ENCODE peak calls at places on chromosomes 3 and 15, in four cellular contexts. One of them, this sample, is unnamed. For H3K4me1, the result is how much of the 10 kb centered on the place peaks cover.

GRCh38 chr3:55750525-55750924 is 263.4 kb upstream of the WNT5A start:
- DNase-seq in breast epithelium: peak
- DNase-seq in heart left ventricle: no peak
- DNase-seq in uterus: no peak
- DNase-seq in this sample: no peak

GRCh38 chr3:113258311-113258710 is 47.0 kb downstream of the BOC start:
- DNase-seq in uterus: no peak
- DNase-seq in breast epithelium: no peak
- DNase-seq in heart left ventricle: no peak
- DNase-seq in this sample: peak

GRCh38 chr15:44536298-44536961 is 517 bp upstream of the EIF3J start:
- DNase-seq in uterus: no peak
- DNase-seq in heart left ventricle: peak
- DNase-seq in breast epithelium: peak
- DNase-seq in this sample: peak

GRCh38 chr3:33218072-33218445 is 551 bp downstream of the SUSD5 start:
- DNase-seq in breast epithelium: no peak
- DNase-seq in heart left ventricle: no peak
- DNase-seq in uterus: no peak
- DNase-seq in this sample: no peak

GRCh38 chr15:69524296-69524695 is 71.7 kb downstream of the RPLP1 start:
- DNase-seq in breast epithelium: no peak
- DNase-seq in heart left ventricle: no peak
- DNase-seq in uterus: no peak
- DNase-seq in this sample: no peak

GRCh38 chr3:107425033-107425432 is 47.8 kb downstream of the CCDC54 start:
- DNase-seq in uterus: no peak
- DNase-seq in heart left ventricle: no peak
- DNase-seq in breast epithelium: no peak
- DNase-seq in this sample: no peak

GRCh38 chr3:10459954-10460754 is 45.2 kb downstream of the ATP2B2 start:
- DNase-seq in uterus: peak
- DNase-seq in heart left ventricle: peak
- DNase-seq in breast epithelium: peak
- DNase-seq in this sample: no peak

GRCh38 chr3:119831022-119831421 is 49.1 kb downstream of the NR1I2 start:
- DNase-seq in uterus: no peak
- DNase-seq in heart left ventricle: no peak
- DNase-seq in breast epithelium: no peak
- DNase-seq in this sample: no peak

GRCh38 chr15:101378356-101378755 is 83.3 kb upstream of the SNRPA1 start:
- DNase-seq in heart left ventricle: no peak
- DNase-seq in uterus: no peak
- DNase-seq in breast epithelium: no peak
- DNase-seq in this sample: no peak

GRCh38 chr3:154301556-154301955 is 22.7 kb downstream of the DHX36 start:
- DNase-seq in uterus: no peak
- DNase-seq in breast epithelium: no peak
- DNase-seq in heart left ventricle: no peak
- DNase-seq in this sample: no peak

GRCh38 chr3:73480187-73480672 is 144.5 kb downstream of the PDZRN3 start:
- DNase-seq in heart left ventricle: no peak
- DNase-seq in uterus: no peak
- DNase-seq in breast epithelium: no peak
- DNase-seq in this sample: no peak

GRCh38 chr3:117128133-117128532 is 418.6 kb downstream of the TUSC7 start:
- DNase-seq in heart left ventricle: no peak
- DNase-seq in breast epithelium: no peak
- DNase-seq in uterus: no peak
- DNase-seq in this sample: no peak

GRCh38 chr15:38844683-38845195 is 280.1 kb upstream of the RASGRP1 start:
- DNase-seq in uterus: no peak
- DNase-seq in heart left ventricle: no peak
- DNase-seq in breast epithelium: no peak
- DNase-seq in this sample: no peak

GRCh38 chr3:117526485-117527079 is 817.0 kb downstream of the TUSC7 start:
- DNase-seq in heart left ventricle: no peak
- DNase-seq in uterus: no peak
- DNase-seq in breast epithelium: no peak
- DNase-seq in this sample: peak

GRCh38 chr15:55799287-55800212 is 56.6 kb upstream of the PRTG start:
- DNase-seq in heart left ventricle: no peak
- DNase-seq in breast epithelium: no peak
- DNase-seq in uterus: no peak
- DNase-seq in this sample: no peak

GRCh38 chr3:141399979-141400971 is 32.0 kb downstream of the ZBTB38 start:
- DNase-seq in uterus: no peak
- DNase-seq in breast epithelium: no peak
- DNase-seq in heart left ventricle: no peak
- DNase-seq in this sample: no peak

GRCh38 chr3:126997455-126998038 is 14.6 kb downstream of the PLXNA1 start:
- DNase-seq in uterus: no peak
- DNase-seq in breast epithelium: no peak
- DNase-seq in heart left ventricle: no peak
- DNase-seq in this sample: no peak

GRCh38 chr3:126996905-126997304 is 14.0 kb downstream of the PLXNA1 start:
- DNase-seq in uterus: no peak
- DNase-seq in breast epithelium: no peak
- DNase-seq in heart left ventricle: no peak
- DNase-seq in this sample: no peak

GRCh38 chr3:126999383-126999782 is 16.5 kb downstream of the PLXNA1 start:
- DNase-seq in breast epithelium: no peak
- DNase-seq in heart left ventricle: no peak
- DNase-seq in uterus: no peak
- DNase-seq in this sample: no peak

GRCh38 chr3:126998728-126999127 is 15.8 kb downstream of the PLXNA1 start:
- DNase-seq in heart left ventricle: no peak
- DNase-seq in uterus: no peak
- DNase-seq in breast epithelium: no peak
- DNase-seq in this sample: no peak

GRCh38 chr3:126998320-126998719 is 15.4 kb downstream of the PLXNA1 start:
- DNase-seq in uterus: no peak
- DNase-seq in breast epithelium: no peak
- DNase-seq in heart left ventricle: no peak
- DNase-seq in this sample: no peak
- H3K4me3 ChIP-seq in uterus: no peak
- H3K4me3 ChIP-seq in breast epithelium: no peak
- H3K4me3 ChIP-seq in heart left ventricle: no peak
- H3K4me3 ChIP-seq in this sample: no peak

DNA sequence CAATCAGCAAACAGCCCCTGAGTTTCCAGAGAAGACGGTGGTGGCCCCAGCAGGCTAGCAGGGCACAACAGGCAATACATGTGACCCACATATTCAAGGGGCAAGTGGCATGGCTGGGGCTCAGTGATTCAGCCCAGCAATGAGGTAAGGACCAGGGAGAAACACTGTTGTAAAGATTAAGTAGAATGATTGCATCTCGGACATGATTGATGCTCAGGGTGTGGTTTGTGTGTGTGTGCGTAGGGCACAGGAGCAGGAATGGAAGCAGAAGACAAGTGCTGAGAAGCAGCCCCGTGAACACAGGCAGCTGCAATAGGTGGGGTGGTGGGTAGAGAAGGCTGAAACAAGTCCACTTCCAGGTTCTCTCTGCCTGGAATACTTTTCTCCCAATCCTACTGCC is 37.9 kb downstream of the KLHL6 start:
- DNase-seq in uterus: no peak
- DNase-seq in breast epithelium: no peak
- DNase-seq in heart left ventricle: no peak
- DNase-seq in this sample: no peak
- H3K4me1 ChIP-seq in uterus: under half
- H3K4me1 ChIP-seq in breast epithelium: under half
- H3K4me1 ChIP-seq in heart left ventricle: under half
- H3K4me1 ChIP-seq in this sample: under half

DNA sequence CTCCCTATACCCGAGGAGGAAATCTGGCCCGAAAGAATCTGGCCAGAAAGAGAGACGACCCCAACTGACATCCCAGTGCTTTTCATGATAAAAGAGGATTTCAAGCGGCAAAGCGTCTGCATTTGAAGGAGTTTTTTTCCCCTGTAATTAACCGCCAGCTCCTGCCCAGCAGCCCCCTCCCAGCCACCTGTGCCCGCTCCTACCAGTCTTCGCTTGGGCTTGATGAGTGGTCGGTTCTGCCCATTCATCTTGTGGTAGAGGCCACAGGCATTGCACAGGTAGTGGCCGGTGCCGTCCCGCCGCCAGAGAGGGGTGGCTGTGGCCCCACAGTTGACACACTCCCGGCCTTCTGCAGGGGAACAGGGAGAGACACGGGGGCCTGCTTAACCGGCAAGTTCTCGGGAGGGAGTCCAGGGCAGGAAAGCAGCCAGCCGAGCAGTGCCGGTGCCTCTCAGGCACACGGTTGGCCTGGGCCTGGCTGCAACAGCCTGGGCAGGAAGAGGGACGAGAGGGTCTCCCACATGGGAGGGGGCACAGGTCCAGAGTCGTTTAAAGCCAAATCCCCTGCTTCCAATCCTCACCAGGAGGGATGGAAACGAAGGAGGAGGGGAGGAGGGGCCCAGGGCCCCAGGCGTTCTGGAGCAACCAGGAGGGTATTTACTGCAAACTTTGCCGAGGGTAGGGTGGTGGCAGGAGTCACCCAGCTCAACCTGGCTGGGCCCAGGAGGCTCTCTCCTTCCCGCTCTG is 9.2 kb downstream of the GATA2 start:
- DNase-seq in uterus: peak
- DNase-seq in heart left ventricle: no peak
- DNase-seq in breast epithelium: no peak
- DNase-seq in this sample: no peak
- TF ChIP-seq POLR2A in uterus: peak
- TF ChIP-seq POLR2A in heart left ventricle: peak
- TF ChIP-seq POLR2A in breast epithelium: no peak
- TF ChIP-seq POLR2A in this sample: no peak

GRCh38 chr3:45582407-45582806 is 12.1 kb upstream of the LIMD1 start:
- DNase-seq in uterus: no peak
- DNase-seq in breast epithelium: no peak
- DNase-seq in heart left ventricle: no peak
- DNase-seq in this sample: no peak

GRCh38 chr3:45583021-45583851 is 11.3 kb upstream of the LIMD1 start:
- DNase-seq in uterus: peak
- DNase-seq in heart left ventricle: peak
- DNase-seq in breast epithelium: no peak
- DNase-seq in this sample: peak

GRCh38 chr3:45579251-45579650 is 15.3 kb upstream of the LIMD1 start:
- DNase-seq in heart left ventricle: no peak
- DNase-seq in breast epithelium: no peak
- DNase-seq in uterus: no peak
- DNase-seq in this sample: no peak

GRCh38 chr3:45575491-45575923 is 19.0 kb upstream of the LIMD1 start:
- DNase-seq in heart left ventricle: no peak
- DNase-seq in breast epithelium: no peak
- DNase-seq in uterus: no peak
- DNase-seq in this sample: no peak

GRCh38 chr3:45580142-45580541 is 14.4 kb upstream of the LIMD1 start:
- DNase-seq in heart left ventricle: no peak
- DNase-seq in uterus: no peak
- DNase-seq in breast epithelium: no peak
- DNase-seq in this sample: no peak
- H3K4me3 ChIP-seq in heart left ventricle: no peak
- H3K4me3 ChIP-seq in uterus: no peak
- H3K4me3 ChIP-seq in breast epithelium: no peak
- H3K4me3 ChIP-seq in this sample: no peak

DNA sequence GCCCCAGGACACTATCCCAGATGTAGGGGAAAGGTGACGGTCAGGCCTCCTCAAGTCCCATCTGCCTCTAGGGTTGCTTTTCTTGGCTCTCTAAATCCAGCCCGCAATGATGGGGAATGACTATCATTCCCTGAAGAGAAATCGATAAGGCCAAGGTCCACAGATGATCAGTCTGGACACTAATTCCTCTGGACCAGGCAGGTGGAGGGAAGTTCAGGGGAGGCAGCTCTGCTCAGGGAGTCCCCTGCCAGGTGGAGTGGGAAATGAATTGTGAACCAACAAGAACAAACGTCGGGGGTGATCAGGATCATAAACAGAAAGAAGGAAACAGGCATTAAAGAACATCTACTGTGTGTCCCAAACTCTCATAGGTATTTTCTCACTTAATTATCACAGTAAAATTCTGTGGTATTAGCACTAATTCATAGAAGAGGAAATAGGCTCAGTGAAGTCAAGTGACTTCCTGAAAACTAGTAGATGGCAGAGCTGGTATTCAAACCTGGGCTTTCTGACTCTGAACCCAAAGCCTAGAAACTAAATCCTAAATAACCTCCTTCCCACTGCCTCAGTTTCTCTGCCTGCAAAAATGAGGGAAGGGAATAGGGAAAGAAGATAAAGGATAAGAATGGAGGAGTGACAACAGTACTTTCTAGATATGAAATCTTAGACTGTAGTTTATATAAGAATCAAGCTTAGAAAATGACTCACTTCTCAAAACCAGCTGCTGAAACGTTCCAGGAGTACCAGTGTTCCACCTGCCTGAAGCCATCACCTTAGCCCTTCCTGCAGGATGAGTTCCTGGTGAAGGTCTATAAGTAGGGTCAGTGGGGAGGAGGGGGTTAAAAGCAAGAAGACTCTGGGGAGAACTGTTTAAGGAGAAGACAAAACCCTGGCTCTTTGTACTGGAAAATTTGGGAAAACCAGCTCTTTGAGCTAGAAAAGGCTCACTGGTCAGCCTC is 7.5 kb downstream of the BMF start:
- DNase-seq in breast epithelium: no peak
- DNase-seq in heart left ventricle: no peak
- DNase-seq in uterus: no peak
- DNase-seq in this sample: no peak
- H3K4me1 ChIP-seq in breast epithelium: under half
- H3K4me1 ChIP-seq in heart left ventricle: half or more
- H3K4me1 ChIP-seq in uterus: half or more
- H3K4me1 ChIP-seq in this sample: half or more

GRCh38 chr3:19543212-19543841 is 390.7 kb downstream of the EFHB start:
- DNase-seq in heart left ventricle: no peak
- DNase-seq in uterus: no peak
- DNase-seq in breast epithelium: no peak
- DNase-seq in this sample: no peak
- TF ChIP-seq POLR2A in heart left ventricle: no peak
- TF ChIP-seq POLR2A in uterus: no peak
- TF ChIP-seq POLR2A in breast epithelium: no peak
- TF ChIP-seq POLR2A in this sample: no peak

DNA sequence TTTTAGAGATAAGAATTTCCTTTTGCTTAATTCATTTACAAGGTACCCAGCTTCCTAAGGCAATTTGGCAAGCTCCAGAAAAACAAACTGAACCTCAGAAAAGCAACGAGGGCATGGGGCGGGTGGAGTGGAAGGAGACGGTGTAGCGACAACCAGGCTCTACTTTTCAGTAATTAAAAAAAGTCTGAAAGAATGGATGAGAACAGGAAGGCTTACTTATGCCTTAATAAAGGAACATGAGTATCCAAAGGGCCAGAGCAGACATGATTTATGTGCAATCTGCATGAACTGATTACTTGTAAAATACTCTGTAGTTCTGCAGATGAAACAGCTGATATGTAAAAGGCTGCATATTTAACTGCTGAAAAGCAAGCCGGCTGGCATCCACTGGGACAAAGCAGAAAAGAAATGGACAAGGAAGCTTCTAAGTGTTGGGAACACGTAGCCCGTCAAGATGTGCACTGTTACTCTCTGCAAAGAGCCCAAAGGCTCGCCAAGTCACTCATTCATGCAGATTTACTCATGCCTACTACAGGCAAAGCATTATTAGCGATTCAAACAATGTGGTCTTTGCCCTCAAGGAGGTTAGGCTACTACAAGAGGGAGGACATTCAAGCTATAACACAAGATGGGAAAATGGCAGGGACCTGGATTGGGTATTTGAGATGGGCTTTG is 18.5 kb downstream of the RFTN1 start:
- DNase-seq in breast epithelium: no peak
- DNase-seq in uterus: no peak
- DNase-seq in heart left ventricle: no peak
- DNase-seq in this sample: no peak
- H3K4me3 ChIP-seq in breast epithelium: no peak
- H3K4me3 ChIP-seq in uterus: no peak
- H3K4me3 ChIP-seq in heart left ventricle: no peak
- H3K4me3 ChIP-seq in this sample: no peak